ENCODE peak calls at places on chromosomes 13 and 19, in four cellular contexts. J, O, T and P are unnamed samples.

GRCh38 chr19:39100500-39101166 is 16.5 kb downstream of the ACP7 start:
- DNase-seq in J (no peak), O (no peak), T (no peak), P (no peak)

GRCh38 chr19:43769256-43769655 is 11.5 kb downstream of the KCNN4 start:
- DNase-seq in J (no peak), O (no peak), T (no peak), P (no peak)

GRCh38 chr13:88919970-88920628 is 1248.9 kb downstream of the SLITRK5 start:
- DNase-seq in J (no peak), O (no peak), T (no peak), P (no peak)

GRCh38 chr13:80339841-80340642 is 884 bp downstream of the SPRY2 start:
- DNase-seq in J (peak; percentile 58), O (peak; percentile 39), T (peak; percentile 17), P (peak; percentile 53)

GRCh38 chr19:18742838-18743237 is 48.3 kb downstream of the COMP start:
- DNase-seq in J (no peak), O (no peak), T (no peak), P (no peak)

GRCh38 chr13:19266979-19267378 is 85.4 kb upstream of the TUBA3C start:
- DNase-seq in J (no peak), O (no peak), T (no peak), P (no peak)

GRCh38 chr19:19004144-19004543 is 29.2 kb downstream of the SUGP2 start:
- DNase-seq in J (no peak), O (no peak), T (no peak), P (no peak)

GRCh38 chr19:8631425-8631819 is 989 bp downstream of the NFILZ start:
- DNase-seq in J (peak; percentile 66), O (peak; percentile 81), T (peak; percentile 48), P (peak; percentile 98)

DNA sequence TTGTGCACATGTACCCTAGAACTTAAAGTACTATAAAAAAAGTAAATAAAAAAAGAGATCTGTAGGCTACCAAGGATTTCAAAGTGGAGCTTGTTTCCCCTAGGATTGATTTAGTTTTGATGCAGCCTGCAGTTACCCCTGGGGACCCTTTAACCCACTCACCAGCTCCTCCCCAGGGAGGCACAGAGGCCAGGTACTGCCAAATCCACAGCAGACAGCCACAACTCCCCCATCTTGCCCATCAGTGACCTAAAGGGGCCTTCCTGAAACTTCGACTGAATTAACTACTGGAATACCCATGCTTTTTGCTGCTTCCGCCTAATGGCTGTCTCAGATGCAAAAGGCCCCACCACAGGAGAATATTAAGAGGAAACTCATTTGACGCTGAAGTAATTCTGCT is 95.1 kb downstream of the FOXO1 start:
- DNase-seq in J (no peak), O (no peak), T (no peak), P (no peak)
- H3K4me3 ChIP-seq in J (no peak overlapping the region), O (no peak overlapping the region), T (no peak overlapping the region), P (no peak overlapping the region)

GRCh38 chr13:60016229-60016628 is 147.5 kb downstream of the DIAPH3 start:
- DNase-seq in J (no peak), O (no peak), T (no peak), P (no peak)
- H3K36me3 ChIP-seq in J (no peaks in the 10 kb centered on the region), O (no peaks in the 10 kb centered on the region), T (no peaks in the 10 kb centered on the region), P (peaks cover 7% of the 10 kb centered on the region)

DNA sequence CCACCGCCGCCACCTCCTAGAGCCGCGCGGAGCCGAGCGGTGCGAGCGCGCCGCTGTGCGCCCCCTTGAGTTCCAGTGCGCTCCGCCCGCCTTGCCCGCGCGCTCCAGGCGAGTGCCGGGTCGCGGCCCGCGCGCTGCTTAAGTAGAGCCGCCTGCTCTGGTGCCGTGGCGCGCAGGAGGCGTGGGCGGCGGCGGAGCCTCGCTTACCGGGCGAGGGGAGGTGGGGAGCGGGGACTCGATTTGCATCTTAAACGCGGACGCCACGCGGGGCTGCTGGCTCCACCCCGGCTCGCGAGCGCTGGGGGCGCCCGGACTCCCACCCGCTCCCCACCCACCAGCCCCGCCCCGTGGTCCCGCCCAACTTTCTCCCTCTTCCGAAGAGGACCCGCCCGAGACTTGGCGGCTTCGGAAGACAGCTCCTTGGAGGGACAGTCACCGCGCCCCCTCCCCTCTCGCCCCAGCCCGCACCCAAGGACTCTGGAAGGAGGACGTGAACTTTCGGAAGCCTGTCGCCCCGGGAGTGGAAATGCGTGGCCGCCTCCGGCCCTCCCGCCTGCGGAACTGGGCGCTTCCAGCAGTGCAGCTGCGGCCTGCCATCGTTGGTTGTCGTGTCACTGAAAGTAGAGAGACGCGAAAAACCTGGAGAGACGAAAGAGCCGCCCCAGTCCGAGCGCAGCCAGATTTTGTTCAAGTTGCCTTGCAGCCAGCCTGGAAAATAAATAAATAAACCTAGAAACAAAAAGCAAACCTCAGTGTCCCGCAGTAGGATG is at the start of gene KCTD12:
- DNase-seq in J (peak; percentile 69), O (peak; percentile 74), T (peak; percentile 80), P (peak; percentile 86)
- H3K27me3 ChIP-seq in J (no peaks in the 10 kb centered on the region), O (peaks cover 3% of the 10 kb centered on the region), T (peaks cover 70% of the 10 kb centered on the region), P (no peaks in the 10 kb centered on the region)

GRCh38 chr13:76904507-76904906 is 18.3 kb upstream of the KCTD12 start:
- DNase-seq in J (no peak), O (no peak), T (no peak), P (no peak)

GRCh38 chr13:76903544-76904162 is 17.4 kb upstream of the KCTD12 start:
- DNase-seq in J (peak; percentile 64), O (peak; percentile 46), T (peak; percentile 64), P (no peak)
- H3K4me3 ChIP-seq in J (no peak overlapping the region), O (no peak overlapping the region), T (no peak overlapping the region), P (no peak overlapping the region)

GRCh38 chr13:113607477-113608245 is 23.1 kb downstream of the TFDP1 start:
- DNase-seq in J (no peak), O (no peak), T (no peak), P (no peak)

GRCh38 chr13:113607056-113607455 is 22.5 kb downstream of the TFDP1 start:
- DNase-seq in J (no peak), O (no peak), T (no peak), P (no peak)

GRCh38 chr13:113605461-113605860 is 20.9 kb downstream of the TFDP1 start:
- DNase-seq in J (no peak), O (no peak), T (no peak), P (no peak)

GRCh38 chr13:113604186-113604585 is 19.6 kb downstream of the TFDP1 start:
- DNase-seq in J (no peak), O (no peak), T (no peak), P (no peak)

GRCh38 chr13:113605866-113606438 is 21.4 kb downstream of the TFDP1 start:
- DNase-seq in J (no peak), O (no peak), T (no peak), P (no peak)
- H3K36me3 ChIP-seq in J (no peaks in the 10 kb centered on the region), O (peaks cover 2% of the 10 kb centered on the region), T (peaks cover 30% of the 10 kb centered on the region), P (peaks cover 38% of the 10 kb centered on the region)

GRCh38 chr19:12838893-12839656 is 760 bp downstream of the MAST1 start:
- DNase-seq in J (no peak), O (no peak), T (no peak), P (no peak)
- H3K27me3 ChIP-seq in J (peaks cover 44% of the 10 kb centered on the region), O (peaks cover 53% of the 10 kb centered on the region), T (peaks cover 27% of the 10 kb centered on the region), P (peaks cover 52% of the 10 kb centered on the region)

GRCh38 chr13:44351505-44351854 is 22.1 kb upstream of the SERP2 start:
- DNase-seq in J (no peak), O (no peak), T (no peak), P (no peak)
- H3K4me3 ChIP-seq in J (no peak overlapping the region), O (no peak overlapping the region), T (no peak overlapping the region), P (no peak overlapping the region)

GRCh38 chr19:17155251-17155650 is 59.9 kb upstream of the USE1 start:
- DNase-seq in J (no peak), O (no peak), T (no peak), P (no peak)

GRCh38 chr19:17158584-17158983 is 56.6 kb upstream of the USE1 start:
- DNase-seq in J (no peak), O (no peak), T (no peak), P (no peak)

GRCh38 chr19:17153996-17154395 is 61.2 kb upstream of the USE1 start:
- DNase-seq in J (no peak), O (no peak), T (no peak), P (no peak)

GRCh38 chr19:17156947-17157302 is 58.2 kb upstream of the USE1 start:
- DNase-seq in J (no peak), O (no peak), T (no peak), P (no peak)

DNA sequence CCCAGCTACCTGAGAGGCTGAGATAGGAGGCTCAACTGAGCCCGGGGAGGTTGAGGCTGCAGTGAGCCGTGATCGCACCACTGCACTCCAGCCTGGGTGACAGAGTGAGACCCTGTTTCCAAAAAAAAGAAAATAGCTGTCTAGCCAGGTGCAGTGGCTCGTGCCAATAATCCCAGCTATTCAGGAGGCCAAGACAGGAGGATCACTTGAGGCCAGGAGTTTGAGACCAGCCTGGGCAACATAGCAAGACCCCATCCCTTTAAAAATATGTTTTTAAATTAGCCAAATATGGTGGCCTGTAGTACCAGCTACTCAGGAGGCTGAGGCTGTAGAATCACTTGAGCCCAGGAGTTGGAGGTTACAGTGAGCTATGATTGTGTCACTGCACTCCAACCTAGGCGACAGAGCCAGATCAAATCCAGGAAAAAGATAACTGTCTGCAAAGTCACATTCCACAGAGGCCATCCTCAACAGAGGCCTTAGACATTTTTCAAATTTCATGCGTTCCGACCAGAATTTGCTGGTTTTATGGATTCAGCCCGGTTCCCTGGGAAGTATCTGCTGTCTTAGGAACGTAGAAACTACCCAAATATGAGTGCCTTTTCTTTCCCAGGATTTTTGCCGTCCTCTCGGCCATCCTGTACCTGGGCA is 58.7 kb upstream of the USE1 start:
- DNase-seq in J (no peak), O (no peak), T (no peak), P (no peak)
- H3K36me3 ChIP-seq in J (peaks cover 12% of the 10 kb centered on the region), O (peaks cover 54% of the 10 kb centered on the region), T (peaks cover 34% of the 10 kb centered on the region), P (peaks cover 64% of the 10 kb centered on the region)

DNA sequence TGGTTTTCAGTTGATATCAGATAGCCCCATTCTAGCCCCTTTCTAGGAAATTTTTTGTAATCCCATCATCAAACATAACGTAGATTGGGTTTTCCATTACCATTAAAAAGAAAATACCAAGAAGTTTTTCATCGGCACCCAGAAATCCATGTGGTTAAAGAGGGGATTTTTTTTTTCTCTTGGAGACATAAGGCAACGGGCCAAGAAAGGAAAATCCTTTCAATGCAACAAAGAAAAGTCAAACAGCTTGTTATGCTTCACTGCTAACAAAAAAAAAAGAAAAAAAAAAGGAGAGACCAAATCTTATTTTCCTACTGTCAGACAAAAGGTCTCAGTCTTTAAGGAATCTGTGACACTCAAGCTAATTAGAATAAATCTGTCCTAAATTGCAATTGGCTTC is 177.8 kb upstream of the MIR17HG start:
- DNase-seq in J (no peak), O (no peak), T (no peak), P (no peak)
- H3K27me3 ChIP-seq in J (no peaks in the 10 kb centered on the region), O (no peaks in the 10 kb centered on the region), T (no peaks in the 10 kb centered on the region), P (peaks cover 2% of the 10 kb centered on the region)

GRCh38 chr19:42548545-42548944 is 20.3 kb upstream of the CEACAM1 start:
- DNase-seq in J (no peak), O (no peak), T (no peak), P (no peak)

GRCh38 chr19:42547927-42548326 is 19.6 kb upstream of the CEACAM1 start:
- DNase-seq in J (no peak), O (no peak), T (no peak), P (no peak)

GRCh38 chr19:42544146-42544545 is 15.9 kb upstream of the CEACAM1 start:
- DNase-seq in J (no peak), O (no peak), T (no peak), P (no peak)

GRCh38 chr19:42542791-42543190 is 14.5 kb upstream of the CEACAM1 start:
- DNase-seq in J (no peak), O (no peak), T (no peak), P (no peak)

GRCh38 chr19:42546831-42547500 is 18.7 kb upstream of the CEACAM1 start:
- DNase-seq in J (no peak), O (no peak), T (no peak), P (no peak)
- H3K4me3 ChIP-seq in J (no peak overlapping the region), O (no peak overlapping the region), T (no peak overlapping the region), P (no peak overlapping the region)